ENCODE peak calls at places on chromosome 17, in five cellular contexts. D is activated CD8-positive, alpha-beta memory T cell treated with anti-CD3 and anti-CD28 coated beads for 1 hour; C is heart left ventricle; R is RPMI8226; F is neural crest cell. T is an unnamed sample.

GRCh38 chr17:74159226-74159840 is 44.1 kb upstream of the RPL38 start:
- DNase-seq in D (no peak), C (no peak), R (no peak), F (no peak), T (no peak)

GRCh38 chr17:49375544-49375943 is 13.5 kb upstream of the ZNF652 start:
- DNase-seq in D (no peak), C (no peak), R (no peak), F (no peak), T (no peak)

GRCh38 chr17:17806035-17806434 is 30.8 kb downstream of the SREBF1 start:
- DNase-seq in D (no peak), C (no peak), R (no peak), F (no peak), T (no peak)

GRCh38 chr17:42853004-42853403 is 2.0 kb downstream of the AOC3 start:
- DNase-seq in D (no peak), C (peak), R (peak), F (no peak), T (no peak)

GRCh38 chr17:48470388-48471034 is 40.5 kb upstream of the SKAP1 start:
- DNase-seq in D (no peak), C (no peak), R (peak), F (no peak), T (no peak)

GRCh38 chr17:8300629-8301242 is 5.5 kb upstream of the SLC25A35 start:
- DNase-seq in D (peak), C (peak), R (peak), F (peak), T (peak)

GRCh38 chr17:41073676-41074075 is 8.0 kb upstream of the KRTAP2-4 start:
- DNase-seq in D (no peak), C (no peak), R (no peak), F (no peak), T (no peak)

GRCh38 chr17:57675427-57675826 is 69.7 kb downstream of the CCDC182 start:
- DNase-seq in D (no peak), C (no peak), R (no peak), F (no peak), T (no peak)